ENCODE peak calls at places on chromosomes 4 and X, in nine cellular contexts. O is IMR-90, A is endothelial cell, W is Panc1, M is upper lobe of left lung, Z is epithelial cell of esophagus, T is OCI-LY7, N is cardiac fibroblast, K is neural crest cell. V is an unnamed sample.
A peak's percentile ranks its signal among the peaks of the same experiment; 100 is the strongest.

GRCh38 chr4:182400754-182401153 is 157.6 kb downstream of the TENM3 start:
- DNase-seq in O (no peak), A (no peak), W (no peak), M (no peak), Z (no peak), T (no peak), N (no peak), K (no peak), V (no peak)

GRCh38 chr4:184453402-184454160 is 20.8 kb downstream of the IRF2 start:
- DNase-seq in O (peak; percentile 95), A (peak; percentile 28), W (no peak), M (no peak), Z (peak; percentile 72), T (peak; percentile 74), N (peak; percentile 90), K (no peak), V (peak; percentile 62)

GRCh38 chr4:5705672-5706310 is 2.6 kb downstream of the EVC2 start:
- DNase-seq in O (no peak), A (no peak), W (no peak), M (no peak), Z (no peak), T (no peak), N (peak; percentile 28), K (no peak), V (no peak)

GRCh38 chrX:384861-385260 is 1.8 kb downstream of the PPP2R3B start:
- DNase-seq in O (no peak), A (no peak), W (no peak), M (no peak), Z (no peak), T (no peak), N (no peak), K (no peak), V (no peak)

GRCh38 chrX:73922856-73923429 is 359.9 kb downstream of the CHIC1 start:
- DNase-seq in O (peak; percentile 26), A (no peak), W (no peak), M (no peak), Z (peak; percentile 52), T (no peak), N (peak; percentile 67), K (no peak), V (no peak)

GRCh38 chr4:137851435-137851834 is 319.1 kb upstream of the PCDH18 start:
- DNase-seq in O (no peak), A (no peak), W (no peak), M (no peak), Z (no peak), T (no peak), N (no peak), K (no peak), V (no peak)

GRCh38 chr4:174120446-174121142 is 162.9 kb downstream of the FBXO8 start:
- DNase-seq in O (peak; percentile 72), A (peak; percentile 39), W (peak; percentile 12), M (peak; percentile 75), Z (peak; percentile 59), T (peak; percentile 50), N (peak; percentile 88), K (peak; percentile 53), V (peak; percentile 37)

GRCh38 chr4:54498661-54499111 is 159.1 kb upstream of the KIT start:
- DNase-seq in O (peak; percentile 31), A (no peak), W (no peak), M (no peak), Z (peak; percentile 89), T (no peak), N (peak; percentile 77), K (no peak), V (no peak)

GRCh38 chr4:69860007-69860406 is at the start of gene SULT1E1:
- DNase-seq in O (peak; percentile 0), A (no peak), W (no peak), M (no peak), Z (peak; percentile 93), T (no peak), N (peak; percentile 69), K (no peak), V (no peak)

DNA sequence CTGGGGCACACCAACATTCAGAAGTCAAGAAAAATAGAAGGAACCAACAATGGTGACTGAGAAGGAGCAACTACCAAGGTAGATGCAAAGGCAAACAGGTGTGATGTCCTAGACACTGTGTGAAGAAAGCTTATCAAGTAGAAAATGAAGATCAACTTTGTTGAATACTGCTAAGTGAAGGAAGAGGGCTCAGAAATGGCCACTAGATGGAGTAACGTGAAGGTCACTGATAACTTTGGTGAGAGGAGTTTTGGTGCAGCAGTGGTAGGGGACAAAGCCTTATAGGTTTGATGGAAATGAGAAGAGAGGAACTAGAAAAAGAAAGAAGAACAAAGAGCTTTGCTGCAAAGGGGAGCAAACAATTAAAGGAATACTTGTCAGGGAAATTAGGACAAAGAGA is 23.5 kb downstream of the OTC start:
- DNase-seq in O (no peak), A (peak; percentile 18), W (peak; percentile 7), M (no peak), Z (peak; percentile 28), T (peak; percentile 14), N (peak; percentile 21), K (peak; percentile 1), V (peak; percentile 1)
- TF ChIP-seq CTCF in O (peak; percentile 30), A (peak; percentile 26), W (peak; percentile 44), M (no peak), Z (peak; percentile 52), T (peak; percentile 67), N (peak; percentile 46), K (peak; percentile 51), V (no peak)

GRCh38 chrX:115957862-115958490 is 212.6 kb upstream of the AGTR2 start:
- DNase-seq in O (no peak), A (no peak), W (no peak), M (no peak), Z (no peak), T (no peak), N (no peak), K (no peak), V (no peak)
- TF ChIP-seq CTCF in O (no peak), A (no peak), W (no peak), M (no peak), Z (no peak), T (no peak), N (no peak), K (peak; percentile 24), V (no peak)

GRCh38 chr4:20288846-20289512 is 37.3 kb downstream of the SLIT2 start:
- DNase-seq in O (peak; percentile 47), A (no peak), W (no peak), M (no peak), Z (peak; percentile 74), T (no peak), N (peak; percentile 62), K (no peak), V (no peak)
- TF ChIP-seq CTCF in O (no peak), A (no peak), W (no peak), M (no peak), Z (no peak), T (no peak), N (no peak), K (no peak), V (no peak)

DNA sequence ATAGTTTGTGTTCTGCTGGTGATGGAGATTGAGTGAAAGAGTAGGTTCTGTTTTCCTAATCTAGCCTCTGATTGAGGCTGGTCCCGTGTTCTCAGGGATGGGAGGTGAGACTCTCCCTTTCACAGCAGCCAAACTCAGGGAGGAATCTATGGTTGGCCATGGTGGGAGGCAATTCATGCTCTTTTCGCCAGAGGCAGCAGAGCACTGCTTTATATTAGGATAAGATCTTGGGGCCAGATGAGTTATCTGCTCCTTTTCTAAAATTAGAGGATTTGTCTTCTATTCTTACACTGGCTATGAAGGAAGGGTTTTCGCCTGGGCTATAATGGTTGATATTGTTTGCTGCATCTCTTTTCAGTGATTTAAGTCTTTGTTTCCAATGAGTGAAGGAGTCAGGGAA is 63.9 kb upstream of the NLGN4X start:
- DNase-seq in O (no peak), A (no peak), W (no peak), M (no peak), Z (no peak), T (no peak), N (no peak), K (no peak), V (no peak)
- TF ChIP-seq CTCF in O (no peak), A (no peak), W (no peak), M (no peak), Z (no peak), T (no peak), N (no peak), K (peak; percentile 44), V (no peak)

GRCh38 chrX:53374923-53375322 is 47.5 kb downstream of the SMC1A start:
- DNase-seq in O (no peak), A (no peak), W (no peak), M (no peak), Z (no peak), T (no peak), N (no peak), K (no peak), V (no peak)
- TF ChIP-seq CTCF in O (no peak), A (no peak), W (peak; percentile 22), M (no peak), Z (no peak), T (peak; percentile 22), N (no peak), K (no peak), V (no peak)

GRCh38 chr4:100843897-100844296 is 326.1 kb upstream of the EMCN start:
- DNase-seq in O (no peak), A (no peak), W (no peak), M (no peak), Z (no peak), T (no peak), N (no peak), K (no peak), V (no peak)

GRCh38 chr4:100849319-100849718 is 331.5 kb upstream of the EMCN start:
- DNase-seq in O (no peak), A (no peak), W (no peak), M (no peak), Z (no peak), T (no peak), N (no peak), K (no peak), V (no peak)

GRCh38 chr4:100852326-100852725 is 334.5 kb upstream of the EMCN start:
- DNase-seq in O (no peak), A (no peak), W (no peak), M (no peak), Z (peak; percentile 36), T (no peak), N (no peak), K (no peak), V (no peak)

GRCh38 chr4:100848865-100849264 is 331.0 kb upstream of the EMCN start:
- DNase-seq in O (no peak), A (no peak), W (no peak), M (no peak), Z (peak; percentile 13), T (peak; percentile 4), N (no peak), K (no peak), V (peak; percentile 21)
- TF ChIP-seq CTCF in O (no peak), A (no peak), W (peak; percentile 8), M (no peak), Z (peak; percentile 50), T (peak; percentile 43), N (no peak), K (peak; percentile 26), V (peak; percentile 34)

DNA sequence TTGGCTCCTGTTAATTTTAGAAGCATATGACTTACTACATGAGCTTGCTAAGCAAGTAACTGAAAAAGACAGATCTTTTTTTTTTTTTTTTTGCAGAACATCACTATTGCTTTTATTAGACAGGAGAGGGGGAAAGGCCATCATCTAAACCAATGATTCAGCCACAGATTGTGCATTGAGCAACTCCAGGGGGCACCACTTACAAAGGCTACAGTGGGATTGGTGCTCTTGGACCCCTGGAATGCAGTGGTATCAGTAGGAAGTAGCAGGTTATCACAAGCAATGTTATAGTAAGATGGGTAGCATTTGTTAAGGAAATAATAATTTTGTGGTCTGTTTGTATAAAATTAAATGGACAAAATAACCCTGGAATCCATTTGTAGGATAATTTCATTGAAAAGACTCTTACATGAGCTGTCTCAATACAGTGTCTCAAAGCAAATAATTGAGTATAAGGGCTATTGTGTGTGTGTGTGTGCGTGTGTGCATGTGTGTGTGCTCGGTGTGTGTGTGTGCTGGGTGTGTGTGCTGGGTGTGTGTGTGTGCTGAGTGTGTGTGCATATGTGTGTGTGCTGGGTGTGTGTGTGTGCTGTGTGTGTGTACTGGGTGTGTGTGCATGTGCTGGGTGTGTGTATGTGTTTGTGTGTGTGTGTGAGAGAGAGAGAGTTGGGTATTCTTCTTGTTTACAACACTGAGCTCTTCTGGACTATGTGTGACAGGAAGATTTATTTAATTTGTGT is 296.3 kb downstream of the PCDH7 start:
- DNase-seq in O (no peak), A (no peak), W (no peak), M (no peak), Z (no peak), T (no peak), N (no peak), K (no peak), V (no peak)
- TF ChIP-seq CTCF in O (no peak), A (no peak), W (no peak), M (no peak), Z (no peak), T (no peak), N (no peak), K (no peak), V (no peak)

V was measured in activated CD8-positive, alpha-beta T cell treated with anti-CD3 and anti-CD28 coated beads for 36 hours.